ENCODE peak calls at places on chromosome 3, in four cellular contexts. E is H9, A is mesendoderm, V is neuronal stem cell. Z is an unnamed sample.

GRCh38 chr3:49611291-49611690 is 57.0 kb downstream of the BSN start:
- DNase-seq in E (no peak), A (no peak), V (no peak), Z (no peak)

GRCh38 chr3:194572131-194572789 is 61.0 kb downstream of the TMEM44 start:
- DNase-seq in E (no peak), A (peak; percentile 93), V (no peak), Z (peak; percentile 90)

GRCh38 chr3:61979645-61980430 is 393.5 kb downstream of the FEZF2 start:
- DNase-seq in E (no peak), A (no peak), V (no peak), Z (no peak)

GRCh38 chr3:171753665-171754408 is 56.4 kb downstream of the PLD1 start:
- DNase-seq in E (no peak), A (no peak), V (no peak), Z (no peak)

GRCh38 chr3:27216295-27216694 is 152.9 kb downstream of the NEK10 start:
- DNase-seq in E (no peak), A (no peak), V (no peak), Z (no peak)

GRCh38 chr3:67564973-67565372 is 89.4 kb downstream of the SUCLG2 start:
- DNase-seq in E (no peak), A (no peak), V (no peak), Z (no peak)

GRCh38 chr3:143525408-143525807 is 322.9 kb downstream of the SLC9A9 start:
- DNase-seq in E (no peak), A (peak; percentile 37), V (no peak), Z (peak; percentile 86)

GRCh38 chr3:5580821-5581220 is 393.3 kb downstream of the EDEM1 start:
- DNase-seq in E (no peak), A (no peak), V (no peak), Z (no peak)

GRCh38 chr3:39414421-39414907 is 7.9 kb downstream of the RPSA start:
- DNase-seq in E (peak; percentile 45), A (no peak), V (no peak), Z (no peak)

GRCh38 chr3:195213639-195214315 is 57.2 kb downstream of the XXYLT1 start:
- DNase-seq in E (no peak), A (peak; percentile 46), V (no peak), Z (peak; percentile 41)

GRCh38 chr3:43366466-43366865 is 80.1 kb downstream of the SNRK start:
- DNase-seq in E (no peak), A (no peak), V (no peak), Z (no peak)

GRCh38 chr3:152307829-152308474 is 39.2 kb downstream of the MBNL1 start:
- DNase-seq in E (no peak), A (peak; percentile 21), V (no peak), Z (no peak)
- H2BK5ac ChIP-seq in E (no peak overlapping the region), A (no peak overlapping the region), V (no peak overlapping the region), Z (no peak overlapping the region)

GRCh38 chr3:152177757-152178156 is 91.0 kb upstream of the MBNL1 start:
- DNase-seq in E (no peak), A (no peak), V (no peak), Z (no peak)
- H2BK5ac ChIP-seq in E (no peak overlapping the region), A (no peak overlapping the region), V (no peak overlapping the region), Z (no peak overlapping the region)

DNA sequence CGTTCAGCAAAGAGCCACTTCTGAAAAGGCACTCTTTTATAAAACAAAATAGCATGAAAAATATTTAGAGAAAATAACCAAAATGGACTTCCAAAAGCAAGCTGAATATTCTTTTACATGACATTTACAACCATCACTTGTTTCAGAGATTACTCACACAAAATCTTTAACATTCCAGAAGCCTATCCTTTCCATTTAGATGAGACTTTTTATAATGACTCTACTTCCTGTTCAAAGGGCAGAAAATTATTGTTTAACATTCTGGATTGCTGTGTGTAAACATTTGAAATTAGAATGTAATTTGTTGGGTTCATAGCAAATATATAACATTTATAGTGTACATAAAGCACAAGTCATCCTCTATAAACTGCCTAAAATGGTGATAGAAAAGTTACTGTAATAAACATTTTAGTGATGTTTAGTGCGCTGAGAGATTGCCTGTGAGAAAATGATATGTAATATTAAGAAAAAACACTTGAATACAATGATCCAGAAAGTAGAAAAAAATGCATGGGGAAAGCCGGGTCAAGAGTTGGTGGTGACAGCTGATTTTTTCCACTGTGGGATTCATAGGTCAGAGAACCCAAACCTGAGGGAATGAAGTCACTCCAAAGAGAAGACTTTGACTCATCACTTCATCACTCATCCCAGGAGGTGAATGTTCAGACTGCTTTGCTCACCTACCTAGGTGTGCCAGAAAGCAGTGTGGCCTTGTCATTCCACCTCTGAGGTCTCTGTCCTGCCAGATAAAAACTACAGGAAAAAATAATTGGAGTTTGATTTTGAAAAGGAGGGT is 305.8 kb downstream of the ARPP21 start:
- DNase-seq in E (no peak), A (peak; percentile 18), V (no peak), Z (no peak)
- H2BK5ac ChIP-seq in E (no peak overlapping the region), A (no peak overlapping the region), V (no peak overlapping the region), Z (no peak overlapping the region)

GRCh38 chr3:10334461-10334860 is 13.5 kb upstream of the SEC13 start:
- DNase-seq in E (peak; percentile 70), A (peak; percentile 30), V (no peak), Z (peak; percentile 48)
- H2BK5ac ChIP-seq in E (no peak overlapping the region), A (no peak overlapping the region), V (no peak overlapping the region), Z (no peak overlapping the region)

GRCh38 chr3:12193485-12194165 is 34.9 kb upstream of the TIMP4 start:
- DNase-seq in E (no peak), A (no peak), V (no peak), Z (peak; percentile 69)
- H2BK5ac ChIP-seq in E (no peak overlapping the region), A (no peak overlapping the region), V (no peak overlapping the region), Z (no peak overlapping the region)

Z was measured in trophoblast cell.